ENCODE peak calls at places on chromosomes 7 and 10, in ten cellular contexts. Z, E, H, T, K, N, C, R, A and S are unnamed samples.

GRCh38 chr10:4283841-4284610 is 499.0 kb upstream of the KLF6 start:
- DNase-seq in Z (peak), E (peak), H (no peak), T (peak), K (no peak), N (no peak), C (no peak), R (peak), A (no peak), S (peak)

GRCh38 chr10:59628456-59628855 is 81.2 kb downstream of the SLC16A9 start:
- DNase-seq in Z (no peak), E (no peak), H (no peak), T (no peak), K (no peak), N (peak), C (no peak), R (no peak), A (peak), S (no peak)

GRCh38 chr10:69484736-69485135 is 33.5 kb downstream of the TSPAN15 start:
- DNase-seq in Z (no peak), E (no peak), H (no peak), T (no peak), K (no peak), N (peak), C (no peak), R (no peak), A (no peak), S (no peak)

GRCh38 chr7:8362723-8363369 is 70.6 kb upstream of the NXPH1 start:
- DNase-seq in Z (no peak), E (no peak), H (no peak), T (no peak), K (no peak), N (no peak), C (no peak), R (no peak), A (no peak), S (no peak)

GRCh38 chr10:34213193-34213804 is 601.8 kb downstream of the PARD3 start:
- DNase-seq in Z (no peak), E (no peak), H (no peak), T (no peak), K (no peak), N (no peak), C (no peak), R (no peak), A (no peak), S (no peak)

GRCh38 chr7:92824901-92825480 is 11.4 kb downstream of the CDK6 start:
- DNase-seq in Z (no peak), E (no peak), H (no peak), T (no peak), K (no peak), N (no peak), C (no peak), R (no peak), A (no peak), S (no peak)

GRCh38 chr10:103519798-103520197 is 26.3 kb downstream of the NEURL1 start:
- DNase-seq in Z (no peak), E (no peak), H (no peak), T (no peak), K (no peak), N (no peak), C (no peak), R (no peak), A (no peak), S (no peak)

GRCh38 chr7:29255839-29256782 is 61.5 kb downstream of the CHN2 start:
- DNase-seq in Z (peak), E (peak), H (no peak), T (no peak), K (no peak), N (peak), C (no peak), R (no peak), A (peak), S (peak)

GRCh38 chr10:101568054-101568745 is 19.9 kb downstream of the POLL start:
- DNase-seq in Z (no peak), E (no peak), H (no peak), T (no peak), K (no peak), N (no peak), C (no peak), R (no peak), A (no peak), S (no peak)

GRCh38 chr7:697259-697615 is 29.3 kb upstream of the DNAAF5 start:
- DNase-seq in Z (no peak), E (peak), H (no peak), T (no peak), K (no peak), N (no peak), C (no peak), R (no peak), A (no peak), S (no peak)

GRCh38 chr7:88089484-88090050 is 130.3 kb downstream of the SRI start:
- DNase-seq in Z (no peak), E (no peak), H (no peak), T (no peak), K (no peak), N (no peak), C (no peak), R (no peak), A (no peak), S (no peak)

GRCh38 chr7:29370531-29371314 is 176.1 kb downstream of the CHN2 start:
- DNase-seq in Z (peak), E (peak), H (peak), T (no peak), K (no peak), N (peak), C (no peak), R (no peak), A (peak), S (peak)

GRCh38 chr10:49187044-49187484 is 1.1 kb downstream of the TMEM273 start:
- DNase-seq in Z (no peak), E (no peak), H (no peak), T (no peak), K (no peak), N (no peak), C (no peak), R (peak), A (no peak), S (no peak)

GRCh38 chr10:79438699-79439085 is 6.7 kb downstream of the ZCCHC24 start:
- DNase-seq in Z (no peak), E (no peak), H (no peak), T (no peak), K (no peak), N (no peak), C (no peak), R (no peak), A (no peak), S (no peak)

GRCh38 chr7:101201695-101202602 is 1.1 kb upstream of the MOGAT3 start:
- DNase-seq in Z (no peak), E (no peak), H (no peak), T (no peak), K (no peak), N (no peak), C (no peak), R (no peak), A (no peak), S (peak)

GRCh38 chr10:95400789-95401188 is 110.0 kb upstream of the PDLIM1 start:
- DNase-seq in Z (no peak), E (no peak), H (no peak), T (no peak), K (no peak), N (no peak), C (no peak), R (no peak), A (no peak), S (no peak)

GRCh38 chr10:43263551-43264323 is 3.1 kb downstream of the RASGEF1A start:
- DNase-seq in Z (no peak), E (no peak), H (no peak), T (no peak), K (no peak), N (no peak), C (peak), R (no peak), A (no peak), S (no peak)

GRCh38 chr7:88146611-88147010 is 73.2 kb downstream of the SRI start:
- DNase-seq in Z (no peak), E (no peak), H (no peak), T (no peak), K (no peak), N (no peak), C (no peak), R (no peak), A (no peak), S (no peak)

GRCh38 chr7:21550821-21551531 is 8.1 kb downstream of the DNAH11 start:
- DNase-seq in Z (no peak), E (no peak), H (no peak), T (no peak), K (no peak), N (peak), C (peak), R (no peak), A (peak), S (no peak)

GRCh38 chr10:71555087-71555728 is 158.5 kb downstream of the CDH23 start:
- DNase-seq in Z (no peak), E (no peak), H (no peak), T (no peak), K (no peak), N (no peak), C (no peak), R (no peak), A (no peak), S (no peak)

GRCh38 chr7:74134117-74134539 is 40.0 kb upstream of the EIF4H start:
- DNase-seq in Z (peak), E (peak), H (no peak), T (no peak), K (no peak), N (peak), C (no peak), R (no peak), A (no peak), S (no peak)

GRCh38 chr7:31957090-31957720 is 113.0 kb downstream of the PDE1C start:
- DNase-seq in Z (peak), E (no peak), H (no peak), T (no peak), K (no peak), N (peak), C (peak), R (no peak), A (peak), S (peak)

GRCh38 chr10:97858001-97858439 is 8.4 kb downstream of the GOLGA7B start:
- DNase-seq in Z (no peak), E (peak), H (no peak), T (no peak), K (no peak), N (no peak), C (no peak), R (no peak), A (peak), S (no peak)

GRCh38 chr10:43110318-43111071 is 27.8 kb upstream of the CSGALNACT2 start:
- DNase-seq in Z (peak), E (peak), H (no peak), T (no peak), K (no peak), N (peak), C (no peak), R (no peak), A (peak), S (peak)

GRCh38 chr7:128455556-128456254 is at the start of gene HILPDA:
- DNase-seq in Z (peak), E (peak), H (peak), T (peak), K (peak), N (peak), C (peak), R (peak), A (peak), S (peak)

GRCh38 chr7:128453836-128454804 is 1.6 kb upstream of the HILPDA start:
- DNase-seq in Z (peak), E (peak), H (no peak), T (peak), K (no peak), N (no peak), C (no peak), R (peak), A (no peak), S (peak)

GRCh38 chr7:128452552-128452951 is 3.1 kb upstream of the HILPDA start:
- DNase-seq in Z (no peak), E (no peak), H (no peak), T (no peak), K (no peak), N (no peak), C (no peak), R (no peak), A (no peak), S (no peak)

GRCh38 chr7:128458956-128459355 is 3.3 kb downstream of the HILPDA start:
- DNase-seq in Z (no peak), E (no peak), H (no peak), T (no peak), K (no peak), N (no peak), C (no peak), R (no peak), A (peak), S (no peak)

DNA sequence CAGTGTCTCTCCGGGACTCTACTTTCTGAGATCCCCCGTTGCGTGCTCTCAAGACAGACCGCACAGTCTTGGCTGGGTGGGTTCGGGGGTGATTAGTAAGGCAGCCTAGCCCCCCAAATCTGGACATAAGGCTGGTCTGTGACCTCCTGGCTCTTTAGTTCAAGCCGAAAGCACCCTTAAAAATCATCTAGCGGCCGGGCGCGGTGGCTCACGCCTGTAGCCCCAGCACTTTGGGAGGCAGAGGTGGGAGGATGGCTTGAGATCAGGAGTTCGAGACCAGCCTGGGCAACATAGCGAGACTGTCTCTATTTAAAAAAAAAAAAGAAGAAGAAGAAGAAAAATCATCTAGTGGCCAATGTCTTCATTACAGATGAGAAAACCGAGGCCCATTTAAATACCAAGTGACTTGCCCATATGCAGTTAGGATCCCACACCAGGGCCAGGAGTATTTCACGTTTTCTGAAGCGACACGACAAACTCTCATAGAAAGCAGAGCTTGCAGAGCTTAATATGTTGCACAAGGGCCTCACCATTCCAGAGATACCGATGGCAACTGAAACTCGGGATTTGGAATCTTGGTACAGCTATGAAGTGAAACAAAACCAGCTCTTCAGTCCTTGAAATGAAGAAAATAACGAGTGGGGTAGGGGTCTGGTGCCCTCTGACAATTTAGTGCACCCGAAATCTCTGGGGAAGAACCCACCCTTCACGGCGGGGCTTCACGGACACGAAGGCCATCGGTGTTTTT is 696 bp upstream of the HILPDA start:
- DNase-seq in Z (no peak), E (peak), H (no peak), T (no peak), K (no peak), N (no peak), C (no peak), R (no peak), A (peak), S (peak)
- H3K4me3 ChIP-seq in Z (peak), E (peak), H (peak), T (peak), K (peak), N (peak), C (peak), R (peak), A (peak), S (peak)

GRCh38 chr7:127231415-127231814 is 21.3 kb downstream of the GRM8 start:
- DNase-seq in Z (no peak), E (no peak), H (no peak), T (no peak), K (no peak), N (no peak), C (no peak), R (no peak), A (no peak), S (no peak)

GRCh38 chr7:127226685-127227374 is 25.9 kb downstream of the GRM8 start:
- DNase-seq in Z (no peak), E (no peak), H (no peak), T (no peak), K (no peak), N (no peak), C (no peak), R (no peak), A (no peak), S (no peak)

GRCh38 chr7:127230192-127230925 is 22.4 kb downstream of the GRM8 start:
- DNase-seq in Z (no peak), E (no peak), H (no peak), T (no peak), K (no peak), N (no peak), C (no peak), R (no peak), A (no peak), S (no peak)
- TF ChIP-seq CTCF in Z (no peak), E (no peak), H (no peak), T (no peak), K (no peak), N (no peak), C (no peak), R (no peak), A (no peak), S (no peak)

GRCh38 chr10:22720667-22721066 is 6.3 kb upstream of the PIP4K2A start:
- DNase-seq in Z (no peak), E (no peak), H (no peak), T (no peak), K (no peak), N (no peak), C (no peak), R (no peak), A (no peak), S (no peak)

GRCh38 chr10:22722770-22723169 is 8.4 kb upstream of the PIP4K2A start:
- DNase-seq in Z (no peak), E (no peak), H (no peak), T (no peak), K (no peak), N (no peak), C (no peak), R (no peak), A (no peak), S (no peak)

GRCh38 chr10:22724773-22725172 is 10.4 kb upstream of the PIP4K2A start:
- DNase-seq in Z (no peak), E (no peak), H (no peak), T (no peak), K (no peak), N (no peak), C (no peak), R (no peak), A (no peak), S (no peak)

GRCh38 chr10:22723783-22724182 is 9.4 kb upstream of the PIP4K2A start:
- DNase-seq in Z (no peak), E (no peak), H (no peak), T (no peak), K (no peak), N (no peak), C (no peak), R (no peak), A (no peak), S (no peak)

DNA sequence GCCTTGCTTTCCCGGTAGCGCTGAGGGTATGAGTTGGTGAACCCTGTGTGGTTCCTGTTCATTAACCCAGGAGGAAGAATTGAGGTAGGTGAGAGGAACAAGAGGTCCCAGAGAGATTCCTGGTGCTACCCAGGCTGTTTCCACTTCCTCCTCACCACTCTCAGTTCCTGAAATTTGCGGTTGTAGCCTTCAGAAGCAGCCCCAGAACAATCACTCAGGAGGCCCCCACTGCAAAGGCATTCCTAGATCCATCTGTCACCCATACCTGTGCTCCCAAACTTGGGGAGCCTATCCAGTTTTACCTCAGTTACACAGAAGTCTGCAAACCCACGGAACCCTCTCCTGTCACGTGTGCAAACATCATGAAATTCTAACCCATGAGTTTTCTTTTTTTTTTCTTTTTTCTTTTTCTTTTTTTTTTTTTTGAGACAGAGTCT is 9.0 kb upstream of the PIP4K2A start:
- DNase-seq in Z (no peak), E (no peak), H (no peak), T (no peak), K (no peak), N (no peak), C (no peak), R (no peak), A (no peak), S (no peak)
- H3K4me3 ChIP-seq in Z (no peak), E (no peak), H (no peak), T (no peak), K (no peak), N (no peak), C (no peak), R (no peak), A (no peak), S (no peak)

DNA sequence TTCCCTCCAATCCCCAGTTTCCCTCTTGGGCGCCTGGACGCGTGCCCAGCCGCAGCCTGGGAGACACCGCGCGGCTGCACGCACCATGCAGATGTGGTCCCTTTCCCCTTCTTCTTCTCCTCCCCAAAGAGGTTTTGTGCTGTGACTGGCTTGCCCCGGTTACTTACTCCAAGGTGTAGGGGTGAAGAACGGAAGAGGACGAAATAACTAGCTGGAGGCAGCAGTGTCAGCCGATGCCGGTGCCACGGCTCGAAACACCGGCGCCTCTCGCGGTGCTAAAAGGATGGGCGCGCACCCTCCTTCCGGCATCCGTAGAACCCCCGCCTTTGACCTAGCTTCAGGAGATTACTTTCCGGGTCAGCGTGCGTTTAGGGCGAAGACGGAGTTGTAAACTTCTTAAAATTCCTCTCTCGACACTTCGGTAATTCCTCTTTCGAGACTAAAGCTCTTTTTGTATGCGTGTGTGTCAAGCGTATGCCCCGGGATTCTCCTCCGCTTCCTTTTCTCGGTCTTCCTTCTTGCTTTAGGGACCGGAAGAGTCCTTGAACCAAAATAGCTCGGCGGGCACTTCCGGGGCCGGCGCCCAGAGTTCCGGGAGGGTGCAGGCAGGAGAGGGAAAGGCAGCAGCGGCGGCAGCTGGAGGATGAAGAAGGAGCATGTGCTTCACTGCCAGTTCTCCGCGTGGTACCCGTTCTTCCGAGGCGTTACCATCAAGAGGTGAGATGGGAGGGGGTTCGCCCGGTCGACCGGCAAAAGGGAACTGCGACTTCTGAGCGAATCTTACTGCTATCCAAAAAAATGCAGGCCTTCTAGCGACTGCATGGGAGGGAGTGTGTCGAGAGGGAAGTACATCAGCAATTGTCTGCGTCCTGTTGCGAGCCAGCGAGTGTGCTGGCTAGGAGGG is at the start of the genes CDC123 and NUDT5:
- DNase-seq in Z (peak), E (peak), H (peak), T (peak), K (peak), N (peak), C (peak), R (peak), A (peak), S (peak)
- TF ChIP-seq CTCF in Z (no peak), E (no peak), H (no peak), T (no peak), K (no peak), N (peak), C (no peak), R (no peak), A (no peak), S (no peak)

DNA sequence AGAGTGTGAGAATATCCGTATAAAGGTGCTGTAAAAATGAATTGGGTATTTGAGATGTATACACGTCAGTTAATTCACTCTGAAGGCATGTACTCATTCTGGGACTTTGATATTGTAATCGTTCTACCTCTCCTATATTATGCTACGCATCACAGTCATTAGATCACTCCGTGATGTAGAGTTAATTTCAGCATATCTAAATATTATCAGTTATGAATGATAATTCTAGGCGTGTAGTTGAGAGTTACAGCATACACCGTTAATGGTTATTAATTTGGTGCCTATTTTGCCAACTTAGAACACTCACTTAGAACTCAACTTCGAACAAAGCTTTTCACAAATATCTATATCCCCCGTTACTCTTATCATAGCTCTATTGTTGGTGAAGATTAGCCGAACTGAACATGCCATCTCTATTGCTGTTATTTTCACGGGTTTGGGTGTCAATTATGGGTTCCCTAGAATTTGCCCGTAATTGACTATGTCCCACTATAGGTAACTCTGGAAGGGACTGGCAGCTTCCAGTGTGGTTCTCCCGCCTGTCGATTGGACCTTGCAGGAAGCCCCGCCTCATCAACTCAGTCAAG is 380 bp upstream of the MCU start:
- DNase-seq in Z (peak), E (no peak), H (no peak), T (no peak), K (no peak), N (no peak), C (no peak), R (no peak), A (no peak), S (peak)
- H3K4me3 ChIP-seq in Z (peak), E (peak), H (peak), T (peak), K (peak), N (peak), C (peak), R (peak), A (peak), S (peak)